ENCODE peak calls at places on chromosome 3, in five cellular contexts. One of them, this sample, is unnamed.

GRCh38 chr3:46607603-46608028 is 4.7 kb upstream of the FAM240A start:
- ATAC-seq in CD8-positive, alpha-beta T cell: no peak
- ATAC-seq in upper lobe of right lung: no peak
- ATAC-seq in T-helper 17 cell: no peak
- ATAC-seq in CD4-positive, alpha-beta T cell: no peak
- ATAC-seq in this sample: peak; percentile 42

GRCh38 chr3:187110156-187110555 is 29.1 kb downstream of the RPL39L start:
- ATAC-seq in upper lobe of right lung: no peak
- ATAC-seq in T-helper 17 cell: no peak
- ATAC-seq in CD4-positive, alpha-beta T cell: no peak
- ATAC-seq in CD8-positive, alpha-beta T cell: no peak
- ATAC-seq in this sample: no peak

GRCh38 chr3:5220193-5220592 is 32.7 kb downstream of the EDEM1 start:
- ATAC-seq in CD4-positive, alpha-beta T cell: no peak
- ATAC-seq in CD8-positive, alpha-beta T cell: no peak
- ATAC-seq in T-helper 17 cell: peak; percentile 33
- ATAC-seq in upper lobe of right lung: no peak
- ATAC-seq in this sample: no peak

GRCh38 chr3:46574881-46575576 is 8.9 kb upstream of the LRRC2 start:
- ATAC-seq in CD4-positive, alpha-beta T cell: no peak
- ATAC-seq in CD8-positive, alpha-beta T cell: no peak
- ATAC-seq in T-helper 17 cell: no peak
- ATAC-seq in upper lobe of right lung: no peak
- ATAC-seq in this sample: no peak

GRCh38 chr3:102085431-102086226 is 236.3 kb downstream of the NFKBIZ start:
- ATAC-seq in CD4-positive, alpha-beta T cell: no peak
- ATAC-seq in upper lobe of right lung: no peak
- ATAC-seq in T-helper 17 cell: no peak
- ATAC-seq in CD8-positive, alpha-beta T cell: no peak
- ATAC-seq in this sample: no peak

GRCh38 chr3:195255571-195256501 is 15.1 kb downstream of the XXYLT1 start:
- ATAC-seq in upper lobe of right lung: no peak
- ATAC-seq in CD4-positive, alpha-beta T cell: no peak
- ATAC-seq in CD8-positive, alpha-beta T cell: no peak
- ATAC-seq in T-helper 17 cell: no peak
- ATAC-seq in this sample: no peak

GRCh38 chr3:56990295-56991015 is 70.0 kb upstream of the SPATA12 start:
- ATAC-seq in CD8-positive, alpha-beta T cell: no peak
- ATAC-seq in CD4-positive, alpha-beta T cell: no peak
- ATAC-seq in upper lobe of right lung: no peak
- ATAC-seq in T-helper 17 cell: no peak
- ATAC-seq in this sample: no peak

GRCh38 chr3:32481791-32482631 is 20.6 kb downstream of the CMTM6 start:
- ATAC-seq in upper lobe of right lung: no peak
- ATAC-seq in CD4-positive, alpha-beta T cell: no peak
- ATAC-seq in T-helper 17 cell: no peak
- ATAC-seq in CD8-positive, alpha-beta T cell: no peak
- ATAC-seq in this sample: no peak

GRCh38 chr3:120114981-120115380 is 20.7 kb upstream of the GSK3B start:
- ATAC-seq in T-helper 17 cell: no peak
- ATAC-seq in CD4-positive, alpha-beta T cell: no peak
- ATAC-seq in CD8-positive, alpha-beta T cell: no peak
- ATAC-seq in upper lobe of right lung: no peak
- ATAC-seq in this sample: no peak

GRCh38 chr3:157662171-157662570 is 159.0 kb upstream of the VEPH1 start:
- ATAC-seq in CD8-positive, alpha-beta T cell: no peak
- ATAC-seq in T-helper 17 cell: no peak
- ATAC-seq in CD4-positive, alpha-beta T cell: no peak
- ATAC-seq in upper lobe of right lung: no peak
- ATAC-seq in this sample: no peak

GRCh38 chr3:13122101-13123055 is 49.1 kb upstream of the IQSEC1 start:
- ATAC-seq in upper lobe of right lung: peak; percentile 72
- ATAC-seq in CD8-positive, alpha-beta T cell: no peak
- ATAC-seq in CD4-positive, alpha-beta T cell: no peak
- ATAC-seq in T-helper 17 cell: no peak
- ATAC-seq in this sample: no peak

GRCh38 chr3:41848745-41849574 is 112.9 kb downstream of the ULK4 start:
- ATAC-seq in T-helper 17 cell: no peak
- ATAC-seq in CD8-positive, alpha-beta T cell: no peak
- ATAC-seq in upper lobe of right lung: no peak
- ATAC-seq in CD4-positive, alpha-beta T cell: no peak
- ATAC-seq in this sample: no peak

GRCh38 chr3:186138272-186138981 is 29.5 kb upstream of the ETV5 start:
- ATAC-seq in T-helper 17 cell: no peak
- ATAC-seq in CD4-positive, alpha-beta T cell: no peak
- ATAC-seq in CD8-positive, alpha-beta T cell: no peak
- ATAC-seq in upper lobe of right lung: peak; percentile 67
- ATAC-seq in this sample: no peak

GRCh38 chr3:149831321-149831720 is 18.3 kb downstream of the RNF13 start:
- ATAC-seq in upper lobe of right lung: no peak
- ATAC-seq in T-helper 17 cell: no peak
- ATAC-seq in CD8-positive, alpha-beta T cell: no peak
- ATAC-seq in CD4-positive, alpha-beta T cell: no peak
- ATAC-seq in this sample: no peak

GRCh38 chr3:67662733-67663132 is 8.3 kb upstream of the SUCLG2 start:
- ATAC-seq in CD4-positive, alpha-beta T cell: peak; percentile 91
- ATAC-seq in CD8-positive, alpha-beta T cell: peak; percentile 77
- ATAC-seq in upper lobe of right lung: no peak
- ATAC-seq in T-helper 17 cell: peak; percentile 95
- ATAC-seq in this sample: no peak

GRCh38 chr3:113193719-113194118 is 17.6 kb upstream of the BOC start:
- ATAC-seq in T-helper 17 cell: no peak
- ATAC-seq in upper lobe of right lung: no peak
- ATAC-seq in CD4-positive, alpha-beta T cell: no peak
- ATAC-seq in CD8-positive, alpha-beta T cell: no peak
- ATAC-seq in this sample: peak; percentile 54

GRCh38 chr3:99909714-99910508 is 92.2 kb downstream of the CMSS1 start:
- ATAC-seq in CD8-positive, alpha-beta T cell: no peak
- ATAC-seq in T-helper 17 cell: no peak
- ATAC-seq in upper lobe of right lung: no peak
- ATAC-seq in CD4-positive, alpha-beta T cell: no peak
- ATAC-seq in this sample: no peak

GRCh38 chr3:38019658-38020341 is 9.6 kb downstream of the PLCD1 start:
- ATAC-seq in CD4-positive, alpha-beta T cell: no peak
- ATAC-seq in CD8-positive, alpha-beta T cell: no peak
- ATAC-seq in upper lobe of right lung: no peak
- ATAC-seq in T-helper 17 cell: no peak
- ATAC-seq in this sample: no peak

GRCh38 chr3:63613561-63613960 is 38.9 kb upstream of the SNTN start:
- ATAC-seq in CD4-positive, alpha-beta T cell: no peak
- ATAC-seq in CD8-positive, alpha-beta T cell: no peak
- ATAC-seq in upper lobe of right lung: no peak
- ATAC-seq in T-helper 17 cell: no peak
- ATAC-seq in this sample: no peak

GRCh38 chr3:141218204-141218603 is 13.4 kb upstream of the PXYLP1 start:
- ATAC-seq in T-helper 17 cell: no peak
- ATAC-seq in CD8-positive, alpha-beta T cell: no peak
- ATAC-seq in CD4-positive, alpha-beta T cell: no peak
- ATAC-seq in upper lobe of right lung: no peak
- ATAC-seq in this sample: no peak

GRCh38 chr3:139756529-139757103 is 78.8 kb upstream of the NMNAT3 start:
- ATAC-seq in CD8-positive, alpha-beta T cell: no peak
- ATAC-seq in upper lobe of right lung: no peak
- ATAC-seq in CD4-positive, alpha-beta T cell: no peak
- ATAC-seq in T-helper 17 cell: no peak
- ATAC-seq in this sample: no peak

DNA sequence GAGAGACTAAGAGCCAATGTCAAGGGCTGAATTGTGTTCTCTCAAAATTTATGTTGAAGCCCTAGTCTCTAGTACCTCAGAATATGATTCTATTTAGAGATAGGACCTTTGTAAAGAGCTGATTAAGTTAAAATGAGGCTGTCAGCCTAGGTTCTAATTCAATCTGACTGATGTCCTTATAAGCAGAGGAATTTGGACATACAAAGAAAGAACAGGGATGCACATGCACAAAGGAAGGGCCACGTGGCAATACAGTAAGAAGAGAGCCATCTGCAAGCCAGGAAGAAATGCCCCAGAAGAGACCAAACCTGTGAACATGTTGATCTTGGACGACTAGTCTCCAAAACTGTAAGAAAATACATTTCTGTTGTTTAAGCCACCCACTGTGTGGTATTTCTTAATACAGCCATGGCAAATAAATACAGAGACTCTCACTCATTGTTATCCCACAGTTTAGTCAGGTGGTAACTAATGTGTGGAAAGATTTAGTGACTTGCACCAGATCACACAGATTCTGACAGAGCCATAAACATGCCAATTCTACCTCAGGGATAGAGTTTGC is 652.2 kb downstream of the NAALADL2 start:
- ATAC-seq in CD4-positive, alpha-beta T cell: no peak
- ATAC-seq in upper lobe of right lung: no peak
- ATAC-seq in T-helper 17 cell: no peak
- ATAC-seq in CD8-positive, alpha-beta T cell: no peak
- ATAC-seq in this sample: no peak
- H3K9me3 ChIP-seq in CD4-positive, alpha-beta T cell: no peaks in the 10 kb centered on the region
- H3K9me3 ChIP-seq in upper lobe of right lung: no peaks in the 10 kb centered on the region
- H3K9me3 ChIP-seq in T-helper 17 cell: no peaks in the 10 kb centered on the region
- H3K9me3 ChIP-seq in CD8-positive, alpha-beta T cell: no peaks in the 10 kb centered on the region
- H3K9me3 ChIP-seq in this sample: no peaks in the 10 kb centered on the region

DNA sequence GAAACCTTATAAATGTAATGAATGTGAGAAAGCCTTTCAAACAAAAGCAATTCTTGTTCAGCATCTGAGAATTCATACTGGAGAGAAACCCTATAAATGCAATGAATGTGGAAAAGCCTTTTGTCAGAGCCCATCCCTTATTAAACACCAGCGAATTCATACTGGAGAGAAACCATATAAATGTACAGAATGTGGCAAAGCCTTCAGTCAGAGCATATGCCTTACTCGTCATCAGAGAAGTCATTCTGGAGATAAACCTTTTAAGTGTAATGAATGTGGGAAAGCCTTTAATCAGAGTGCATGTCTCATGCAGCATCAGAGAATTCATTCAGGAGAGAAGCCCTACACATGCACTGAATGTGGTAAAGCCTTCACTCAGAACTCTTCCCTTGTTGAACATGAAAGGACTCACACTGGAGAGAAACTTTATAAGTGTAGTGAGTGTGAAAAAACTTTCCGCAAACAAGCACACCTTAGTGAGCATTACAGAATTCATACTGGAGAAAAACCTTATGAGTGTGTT is 5.3 kb downstream of the ZNF501 start:
- ATAC-seq in T-helper 17 cell: no peak
- ATAC-seq in CD4-positive, alpha-beta T cell: no peak
- ATAC-seq in CD8-positive, alpha-beta T cell: no peak
- ATAC-seq in upper lobe of right lung: no peak
- ATAC-seq in this sample: no peak
- H3K9me3 ChIP-seq in T-helper 17 cell: peaks cover 37% of the 10 kb centered on the region
- H3K9me3 ChIP-seq in CD4-positive, alpha-beta T cell: peaks cover 77% of the 10 kb centered on the region
- H3K9me3 ChIP-seq in CD8-positive, alpha-beta T cell: peaks cover 48% of the 10 kb centered on the region
- H3K9me3 ChIP-seq in upper lobe of right lung: peaks cover 81% of the 10 kb centered on the region
- H3K9me3 ChIP-seq in this sample: peaks cover 3% of the 10 kb centered on the region

GRCh38 chr3:128855574-128855973 is 23.8 kb upstream of the ACAD9 start:
- ATAC-seq in CD4-positive, alpha-beta T cell: no peak
- ATAC-seq in T-helper 17 cell: no peak
- ATAC-seq in upper lobe of right lung: no peak
- ATAC-seq in CD8-positive, alpha-beta T cell: no peak
- ATAC-seq in this sample: no peak

GRCh38 chr3:128861491-128861890 is 17.9 kb upstream of the ACAD9 start:
- ATAC-seq in upper lobe of right lung: no peak
- ATAC-seq in T-helper 17 cell: no peak
- ATAC-seq in CD4-positive, alpha-beta T cell: no peak
- ATAC-seq in CD8-positive, alpha-beta T cell: no peak
- ATAC-seq in this sample: no peak

GRCh38 chr3:128858167-128858566 is 21.3 kb upstream of the ACAD9 start:
- ATAC-seq in T-helper 17 cell: no peak
- ATAC-seq in CD8-positive, alpha-beta T cell: no peak
- ATAC-seq in upper lobe of right lung: no peak
- ATAC-seq in CD4-positive, alpha-beta T cell: no peak
- ATAC-seq in this sample: no peak

GRCh38 chr3:128863560-128863959 is 15.9 kb upstream of the ACAD9 start:
- ATAC-seq in T-helper 17 cell: no peak
- ATAC-seq in upper lobe of right lung: peak; percentile 8
- ATAC-seq in CD8-positive, alpha-beta T cell: no peak
- ATAC-seq in CD4-positive, alpha-beta T cell: no peak
- ATAC-seq in this sample: no peak

DNA sequence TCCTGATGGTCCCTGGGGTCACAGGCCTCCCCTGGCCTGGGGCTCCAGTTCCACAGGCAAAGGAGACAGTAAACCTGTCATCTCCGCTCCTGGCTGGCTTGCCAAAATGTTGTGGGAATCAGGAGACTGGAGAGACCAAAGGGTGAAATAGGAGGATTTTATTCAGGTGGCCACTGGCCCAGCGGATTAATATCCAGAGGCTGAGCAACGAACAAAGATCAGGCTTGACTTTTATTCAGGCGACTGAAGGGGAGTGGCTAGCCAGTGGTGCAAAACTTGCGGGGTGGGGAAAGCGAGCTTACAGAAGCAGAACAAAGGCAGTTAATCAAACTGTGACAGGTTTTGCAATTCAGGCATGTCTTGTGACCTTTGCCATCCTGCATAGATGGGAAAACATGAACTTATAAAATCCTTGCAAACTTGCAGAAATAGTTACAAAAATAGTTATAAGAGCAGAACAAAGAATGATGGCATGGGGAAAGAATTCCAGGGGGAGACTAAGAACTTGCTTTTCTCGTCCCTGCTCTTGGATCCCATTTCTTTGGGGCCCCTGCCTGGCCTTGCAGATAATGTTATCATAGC is 19.8 kb upstream of the ACAD9 start:
- ATAC-seq in CD4-positive, alpha-beta T cell: no peak
- ATAC-seq in upper lobe of right lung: no peak
- ATAC-seq in T-helper 17 cell: no peak
- ATAC-seq in CD8-positive, alpha-beta T cell: no peak
- ATAC-seq in this sample: no peak
- H3K9me3 ChIP-seq in CD4-positive, alpha-beta T cell: peaks cover 42% of the 10 kb centered on the region
- H3K9me3 ChIP-seq in upper lobe of right lung: peaks cover 15% of the 10 kb centered on the region
- H3K9me3 ChIP-seq in T-helper 17 cell: peaks cover 3% of the 10 kb centered on the region
- H3K9me3 ChIP-seq in CD8-positive, alpha-beta T cell: peaks cover 20% of the 10 kb centered on the region
- H3K9me3 ChIP-seq in this sample: peaks cover 3% of the 10 kb centered on the region

GRCh38 chr3:169542347-169542751 is 121.2 kb downstream of the MECOM start:
- ATAC-seq in CD4-positive, alpha-beta T cell: no peak
- ATAC-seq in CD8-positive, alpha-beta T cell: no peak
- ATAC-seq in upper lobe of right lung: no peak
- ATAC-seq in T-helper 17 cell: no peak
- ATAC-seq in this sample: no peak
- H3K9me3 ChIP-seq in CD4-positive, alpha-beta T cell: no peaks in the 10 kb centered on the region
- H3K9me3 ChIP-seq in CD8-positive, alpha-beta T cell: no peaks in the 10 kb centered on the region
- H3K9me3 ChIP-seq in upper lobe of right lung: no peaks in the 10 kb centered on the region
- H3K9me3 ChIP-seq in T-helper 17 cell: no peaks in the 10 kb centered on the region
- H3K9me3 ChIP-seq in this sample: no peaks in the 10 kb centered on the region

GRCh38 chr3:44712455-44713075 is at the start of gene ZNF502:
- ATAC-seq in CD4-positive, alpha-beta T cell: peak; percentile 79
- ATAC-seq in T-helper 17 cell: peak; percentile 82
- ATAC-seq in CD8-positive, alpha-beta T cell: peak; percentile 90
- ATAC-seq in upper lobe of right lung: peak; percentile 99
- ATAC-seq in this sample: peak; percentile 96
- H3K9me3 ChIP-seq in CD4-positive, alpha-beta T cell: peaks cover 35% of the 10 kb centered on the region
- H3K9me3 ChIP-seq in T-helper 17 cell: no peaks in the 10 kb centered on the region
- H3K9me3 ChIP-seq in CD8-positive, alpha-beta T cell: peaks cover 17% of the 10 kb centered on the region
- H3K9me3 ChIP-seq in upper lobe of right lung: peaks cover 13% of the 10 kb centered on the region
- H3K9me3 ChIP-seq in this sample: no peaks in the 10 kb centered on the region